ENCODE peak calls at places on chromosomes 7 and 10, in six cellular contexts. One of them, this sample, is unnamed.

GRCh38 chr7:113996405-113996804 is 77.6 kb upstream of the PPP1R3A start:
- DNase-seq in heart right ventricle: no peak
- DNase-seq in skeletal muscle cell: no peak
- DNase-seq in activated T-cell treated with anti-CD3 and anti-CD28 coated beads for 1 hour: no peak
- DNase-seq in T-helper 2 cell: no peak
- DNase-seq in osteocyte: no peak
- DNase-seq in this sample: no peak

GRCh38 chr10:87545783-87546182 is 41.1 kb downstream of the MINPP1 start:
- DNase-seq in heart right ventricle: no peak
- DNase-seq in skeletal muscle cell: no peak
- DNase-seq in activated T-cell treated with anti-CD3 and anti-CD28 coated beads for 1 hour: no peak
- DNase-seq in T-helper 2 cell: no peak
- DNase-seq in osteocyte: no peak
- DNase-seq in this sample: no peak

GRCh38 chr7:138837627-138838026 is 39.6 kb upstream of the ATP6V0A4 start:
- DNase-seq in heart right ventricle: peak; percentile 42
- DNase-seq in skeletal muscle cell: peak; percentile 10
- DNase-seq in activated T-cell treated with anti-CD3 and anti-CD28 coated beads for 1 hour: no peak
- DNase-seq in T-helper 2 cell: no peak
- DNase-seq in osteocyte: peak; percentile 76
- DNase-seq in this sample: no peak

GRCh38 chr10:70835895-70836294 is 20.1 kb downstream of the SGPL1 start:
- DNase-seq in heart right ventricle: no peak
- DNase-seq in skeletal muscle cell: peak; percentile 55
- DNase-seq in activated T-cell treated with anti-CD3 and anti-CD28 coated beads for 1 hour: no peak
- DNase-seq in T-helper 2 cell: no peak
- DNase-seq in osteocyte: no peak
- DNase-seq in this sample: no peak

GRCh38 chr10:22854935-22855421 is 72.9 kb upstream of the ARMC3 start:
- DNase-seq in heart right ventricle: peak; percentile 6
- DNase-seq in skeletal muscle cell: no peak
- DNase-seq in activated T-cell treated with anti-CD3 and anti-CD28 coated beads for 1 hour: no peak
- DNase-seq in T-helper 2 cell: no peak
- DNase-seq in osteocyte: no peak
- DNase-seq in this sample: no peak

GRCh38 chr7:91496251-91496820 is 232.1 kb downstream of the FZD1 start:
- DNase-seq in heart right ventricle: no peak
- DNase-seq in skeletal muscle cell: no peak
- DNase-seq in activated T-cell treated with anti-CD3 and anti-CD28 coated beads for 1 hour: no peak
- DNase-seq in T-helper 2 cell: no peak
- DNase-seq in osteocyte: no peak
- DNase-seq in this sample: no peak

GRCh38 chr10:79349766-79350406 is 2.6 kb downstream of the PPIF start:
- DNase-seq in heart right ventricle: no peak
- DNase-seq in skeletal muscle cell: no peak
- DNase-seq in activated T-cell treated with anti-CD3 and anti-CD28 coated beads for 1 hour: no peak
- DNase-seq in T-helper 2 cell: no peak
- DNase-seq in osteocyte: peak; percentile 70
- DNase-seq in this sample: no peak

GRCh38 chr7:25272265-25272664 is 44.0 kb upstream of the NPVF start:
- DNase-seq in heart right ventricle: no peak
- DNase-seq in skeletal muscle cell: no peak
- DNase-seq in activated T-cell treated with anti-CD3 and anti-CD28 coated beads for 1 hour: no peak
- DNase-seq in T-helper 2 cell: no peak
- DNase-seq in osteocyte: no peak
- DNase-seq in this sample: no peak

GRCh38 chr10:75740541-75740940 is 309.1 kb downstream of the LRMDA start:
- DNase-seq in heart right ventricle: no peak
- DNase-seq in skeletal muscle cell: no peak
- DNase-seq in activated T-cell treated with anti-CD3 and anti-CD28 coated beads for 1 hour: no peak
- DNase-seq in T-helper 2 cell: no peak
- DNase-seq in osteocyte: no peak
- DNase-seq in this sample: no peak